ENCODE peak calls at places on chromosome 2, in five cellular contexts. One of them, this sample, is unnamed.

GRCh38 chr2:186688813-186689212 is 5.0 kb upstream of the FAM171B start:
- DNase-seq in brain microvascular endothelial cell: no peak
- DNase-seq in nucleus accumbens: no peak
- DNase-seq in IMR-90: no peak
- DNase-seq in RPMI8226: no peak
- DNase-seq in this sample: no peak

GRCh38 chr2:84919885-84920580 is 14.6 kb downstream of the TMSB10 start:
- DNase-seq in nucleus accumbens: peak
- DNase-seq in brain microvascular endothelial cell: peak
- DNase-seq in RPMI8226: no peak
- DNase-seq in IMR-90: peak
- DNase-seq in this sample: peak

GRCh38 chr2:68237404-68237803 is 14.9 kb downstream of the PPP3R1 start:
- DNase-seq in brain microvascular endothelial cell: no peak
- DNase-seq in nucleus accumbens: no peak
- DNase-seq in RPMI8226: no peak
- DNase-seq in IMR-90: peak
- DNase-seq in this sample: peak

GRCh38 chr2:3692375-3692774 is 11.0 kb upstream of the DCDC2C start:
- DNase-seq in IMR-90: peak
- DNase-seq in RPMI8226: no peak
- DNase-seq in nucleus accumbens: no peak
- DNase-seq in brain microvascular endothelial cell: peak
- DNase-seq in this sample: no peak

GRCh38 chr2:196258407-196258806 is 87.0 kb upstream of the STK17B start:
- DNase-seq in brain microvascular endothelial cell: no peak
- DNase-seq in IMR-90: no peak
- DNase-seq in nucleus accumbens: no peak
- DNase-seq in RPMI8226: no peak
- DNase-seq in this sample: no peak

GRCh38 chr2:60898567-60898966 is 17.2 kb downstream of the REL start:
- DNase-seq in RPMI8226: no peak
- DNase-seq in brain microvascular endothelial cell: no peak
- DNase-seq in IMR-90: peak
- DNase-seq in nucleus accumbens: no peak
- DNase-seq in this sample: no peak

GRCh38 chr2:98026927-98027522 is 31.3 kb upstream of the TMEM131 start:
- DNase-seq in brain microvascular endothelial cell: no peak
- DNase-seq in IMR-90: no peak
- DNase-seq in RPMI8226: peak
- DNase-seq in nucleus accumbens: no peak
- DNase-seq in this sample: no peak

GRCh38 chr2:232525796-232526195 is at the start of gene CHRND:
- DNase-seq in RPMI8226: no peak
- DNase-seq in IMR-90: no peak
- DNase-seq in nucleus accumbens: no peak
- DNase-seq in brain microvascular endothelial cell: no peak
- DNase-seq in this sample: peak

GRCh38 chr2:182366625-182367024 is 60.2 kb downstream of the PDE1A start:
- DNase-seq in RPMI8226: no peak
- DNase-seq in IMR-90: peak
- DNase-seq in nucleus accumbens: no peak
- DNase-seq in brain microvascular endothelial cell: no peak
- DNase-seq in this sample: no peak

GRCh38 chr2:30798536-30798991 is 8.7 kb downstream of the CAPN13 start:
- DNase-seq in IMR-90: no peak
- DNase-seq in brain microvascular endothelial cell: no peak
- DNase-seq in nucleus accumbens: no peak
- DNase-seq in RPMI8226: no peak
- DNase-seq in this sample: no peak

GRCh38 chr2:144454466-144455287 is 65.2 kb downstream of the ZEB2 start:
- DNase-seq in brain microvascular endothelial cell: no peak
- DNase-seq in nucleus accumbens: no peak
- DNase-seq in IMR-90: peak
- DNase-seq in RPMI8226: no peak
- DNase-seq in this sample: peak

GRCh38 chr2:236107971-236108625 is 60.1 kb downstream of the GBX2 start:
- DNase-seq in IMR-90: no peak
- DNase-seq in RPMI8226: no peak
- DNase-seq in brain microvascular endothelial cell: no peak
- DNase-seq in nucleus accumbens: no peak
- DNase-seq in this sample: no peak

GRCh38 chr2:134564549-134564948 is 154.3 kb downstream of the TMEM163 start:
- DNase-seq in IMR-90: no peak
- DNase-seq in RPMI8226: no peak
- DNase-seq in brain microvascular endothelial cell: no peak
- DNase-seq in nucleus accumbens: no peak
- DNase-seq in this sample: no peak

GRCh38 chr2:161844845-161845244 is 220.6 kb downstream of the SLC4A10 start:
- DNase-seq in brain microvascular endothelial cell: no peak
- DNase-seq in RPMI8226: no peak
- DNase-seq in nucleus accumbens: no peak
- DNase-seq in IMR-90: no peak
- DNase-seq in this sample: no peak

GRCh38 chr2:29012211-29012681 is 31.1 kb downstream of the TOGARAM2 start:
- DNase-seq in RPMI8226: peak
- DNase-seq in brain microvascular endothelial cell: no peak
- DNase-seq in nucleus accumbens: no peak
- DNase-seq in IMR-90: no peak
- DNase-seq in this sample: no peak